ENCODE peak calls at places on chromosomes 7 and 10, in nine cellular contexts. I is choroid plexus epithelial cell, T is Peyer's patch, N is uterus, O is AG10803, Y is left ventricle myocardium inferior, B is nephron progenitor cell, F is fibroblast of mammary gland, E is ovary. K is an unnamed sample.

GRCh38 chr7:80630611-80631010 is 7.8 kb upstream of the CD36 start:
- DNase-seq in I (peak), T (no peak), N (no peak), O (peak), Y (no peak), B (no peak), F (peak), E (no peak), K (no peak)

GRCh38 chr7:43454936-43455518 is 127.9 kb upstream of the STK17A start:
- DNase-seq in I (peak), T (no peak), N (no peak), O (peak), Y (no peak), B (no peak), F (peak), E (no peak), K (peak)

GRCh38 chr10:70915806-70916205 is 27.4 kb upstream of the PCBD1 start:
- DNase-seq in I (no peak), T (peak), N (no peak), O (no peak), Y (peak), B (no peak), F (no peak), E (no peak), K (no peak)

GRCh38 chr10:58531084-58531695 is 18.5 kb downstream of the BICC1 start:
- DNase-seq in I (peak), T (no peak), N (no peak), O (peak), Y (no peak), B (peak), F (peak), E (no peak), K (no peak)

GRCh38 chr10:86267286-86268195 is 99.1 kb downstream of the GRID1 start:
- DNase-seq in I (no peak), T (no peak), N (no peak), O (no peak), Y (no peak), B (no peak), F (no peak), E (no peak), K (no peak)

GRCh38 chr10:73940634-73941221 is 29.8 kb downstream of the PLAU start:
- DNase-seq in I (peak), T (peak), N (peak), O (peak), Y (peak), B (peak), F (peak), E (peak), K (no peak)

GRCh38 chr10:119020627-119020946 is 8.9 kb upstream of the NANOS1 start:
- DNase-seq in I (no peak), T (no peak), N (no peak), O (peak), Y (no peak), B (peak), F (peak), E (no peak), K (no peak)

GRCh38 chr10:131577178-131577555 is 265.6 kb upstream of the TCERG1L start:
- DNase-seq in I (no peak), T (no peak), N (no peak), O (no peak), Y (no peak), B (no peak), F (no peak), E (no peak), K (no peak)

GRCh38 chr10:75108684-75109458 is 2.6 kb upstream of the SAMD8 start:
- DNase-seq in I (no peak), T (no peak), N (no peak), O (peak), Y (no peak), B (peak), F (no peak), E (no peak), K (no peak)

GRCh38 chr10:8312861-8313260 is 258.4 kb downstream of the GATA3 start:
- DNase-seq in I (no peak), T (no peak), N (no peak), O (no peak), Y (no peak), B (no peak), F (no peak), E (no peak), K (no peak)

GRCh38 chr7:1743481-1744230 is 73.6 kb downstream of the ELFN1 start:
- DNase-seq in I (no peak), T (no peak), N (no peak), O (no peak), Y (no peak), B (no peak), F (no peak), E (no peak), K (no peak)

GRCh38 chr10:14114791-14115190 is 215.9 kb downstream of the FRMD4A start:
- DNase-seq in I (no peak), T (no peak), N (no peak), O (no peak), Y (no peak), B (no peak), F (no peak), E (no peak), K (no peak)

DNA sequence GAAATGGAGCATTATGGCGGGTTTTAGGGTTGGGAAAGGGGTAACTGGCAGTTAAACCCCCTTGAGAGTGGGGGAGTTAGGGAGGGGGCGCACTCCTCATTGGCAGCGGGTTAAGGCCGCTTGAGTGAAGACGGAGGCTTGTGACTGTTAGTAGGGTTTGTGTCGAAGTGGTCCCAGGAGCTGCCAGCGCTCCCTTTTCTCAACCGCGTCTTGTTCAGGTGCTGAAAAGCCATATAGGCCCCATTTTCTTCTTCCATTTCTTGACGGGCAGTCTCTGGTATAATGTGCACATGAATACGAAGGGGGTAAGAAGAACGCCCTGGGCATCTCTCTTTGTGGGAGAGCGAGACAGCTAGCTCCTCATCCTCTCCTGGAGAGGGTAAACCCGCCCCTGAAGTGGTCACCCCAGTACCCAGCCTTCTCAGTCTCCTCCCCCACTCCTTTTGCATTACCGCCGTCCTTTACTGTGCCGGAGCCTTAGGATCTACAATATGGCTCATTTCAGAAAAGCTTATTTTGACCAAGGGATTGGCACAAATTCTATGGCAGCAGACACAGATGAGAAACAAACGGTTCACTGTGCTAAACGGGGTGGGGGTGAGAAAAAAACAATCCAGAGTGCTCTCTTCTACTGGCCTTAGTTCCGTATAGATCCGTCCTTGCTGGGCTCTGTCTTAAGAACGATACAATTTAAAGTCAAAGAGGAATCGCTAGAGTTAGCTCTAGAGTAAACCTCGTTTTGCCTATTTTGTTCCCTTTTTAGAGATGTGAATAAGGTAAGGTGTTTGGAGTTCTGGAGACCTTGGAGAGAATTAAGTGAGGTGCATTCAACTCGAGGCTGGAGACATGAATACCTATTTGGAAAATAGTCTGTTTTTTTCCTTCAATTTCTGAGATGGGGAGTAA is 973 bp downstream of the KMT2E start:
- DNase-seq in I (peak), T (peak), N (peak), O (peak), Y (no peak), B (peak), F (peak), E (peak), K (no peak)
- TF ChIP-seq CTCF in I (no peak), T (no peak), N (no peak), O (no peak), Y (no peak), B (no peak), F (no peak), E (no peak), K (no peak)

GRCh38 chr10:80739963-80740715 is 202.4 kb downstream of the SH2D4B start:
- DNase-seq in I (no peak), T (no peak), N (no peak), O (no peak), Y (no peak), B (no peak), F (no peak), E (no peak), K (no peak)
- TF ChIP-seq CTCF in I (no peak), T (no peak), N (no peak), O (no peak), Y (no peak), B (no peak), F (no peak), E (no peak), K (no peak)

GRCh38 chr10:47049056-47049851 is 138.0 kb downstream of the PTPN20 start:
- DNase-seq in I (no peak), T (peak), N (peak), O (no peak), Y (no peak), B (no peak), F (no peak), E (no peak), K (no peak)

GRCh38 chr10:47049906-47050305 is 138.7 kb downstream of the PTPN20 start:
- DNase-seq in I (no peak), T (peak), N (peak), O (no peak), Y (no peak), B (no peak), F (no peak), E (no peak), K (no peak)

GRCh38 chr10:47047577-47048532 is 136.6 kb downstream of the PTPN20 start:
- DNase-seq in I (peak), T (peak), N (peak), O (peak), Y (peak), B (peak), F (peak), E (no peak), K (no peak)

GRCh38 chr10:47047127-47047504 is 135.9 kb downstream of the PTPN20 start:
- DNase-seq in I (no peak), T (peak), N (peak), O (no peak), Y (no peak), B (no peak), F (no peak), E (no peak), K (no peak)

DNA sequence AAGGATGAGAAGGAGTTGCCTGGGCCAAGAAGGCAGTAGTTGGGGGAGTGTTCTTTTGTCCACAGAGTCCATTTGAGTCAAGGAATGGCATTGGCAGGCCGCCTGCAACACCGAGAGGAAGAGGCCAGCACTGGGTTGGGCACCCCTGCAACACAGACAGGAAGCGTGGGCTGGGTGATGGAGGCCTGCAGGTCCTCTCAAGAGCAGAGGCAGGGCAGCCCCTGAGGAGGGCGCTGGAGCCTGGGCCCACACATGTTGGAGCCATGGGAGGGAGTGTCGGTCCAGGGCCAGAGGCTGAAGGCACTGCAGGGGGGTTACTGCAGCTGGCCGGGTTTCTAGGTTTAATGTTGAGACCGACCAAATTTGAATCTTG is 137.3 kb downstream of the PTPN20 start:
- DNase-seq in I (peak), T (peak), N (peak), O (peak), Y (no peak), B (no peak), F (no peak), E (no peak), K (no peak)
- TF ChIP-seq CTCF in I (peak), T (no peak), N (no peak), O (no peak), Y (no peak), B (no peak), F (no peak), E (no peak), K (no peak)

GRCh38 chr7:107579881-107580715 is at the start of gene BCAP29:
- DNase-seq in I (peak), T (peak), N (peak), O (peak), Y (peak), B (peak), F (peak), E (peak), K (no peak)
- TF ChIP-seq CTCF in I (no peak), T (no peak), N (no peak), O (peak), Y (peak), B (no peak), F (peak), E (peak), K (peak)

GRCh38 chr7:46679671-46680070 is 758.6 kb upstream of the IGFBP3 start:
- DNase-seq in I (no peak), T (no peak), N (no peak), O (no peak), Y (no peak), B (no peak), F (no peak), E (no peak), K (no peak)

GRCh38 chr7:46680147-46680546 is 759.1 kb upstream of the IGFBP3 start:
- DNase-seq in I (peak), T (no peak), N (no peak), O (no peak), Y (no peak), B (no peak), F (peak), E (no peak), K (no peak)

GRCh38 chr7:46682841-46683624 is 762.0 kb upstream of the IGFBP3 start:
- DNase-seq in I (peak), T (no peak), N (no peak), O (peak), Y (no peak), B (no peak), F (peak), E (no peak), K (no peak)

GRCh38 chr7:46685051-46685450 is 764.0 kb upstream of the IGFBP3 start:
- DNase-seq in I (no peak), T (no peak), N (no peak), O (no peak), Y (no peak), B (no peak), F (peak), E (no peak), K (no peak)

DNA sequence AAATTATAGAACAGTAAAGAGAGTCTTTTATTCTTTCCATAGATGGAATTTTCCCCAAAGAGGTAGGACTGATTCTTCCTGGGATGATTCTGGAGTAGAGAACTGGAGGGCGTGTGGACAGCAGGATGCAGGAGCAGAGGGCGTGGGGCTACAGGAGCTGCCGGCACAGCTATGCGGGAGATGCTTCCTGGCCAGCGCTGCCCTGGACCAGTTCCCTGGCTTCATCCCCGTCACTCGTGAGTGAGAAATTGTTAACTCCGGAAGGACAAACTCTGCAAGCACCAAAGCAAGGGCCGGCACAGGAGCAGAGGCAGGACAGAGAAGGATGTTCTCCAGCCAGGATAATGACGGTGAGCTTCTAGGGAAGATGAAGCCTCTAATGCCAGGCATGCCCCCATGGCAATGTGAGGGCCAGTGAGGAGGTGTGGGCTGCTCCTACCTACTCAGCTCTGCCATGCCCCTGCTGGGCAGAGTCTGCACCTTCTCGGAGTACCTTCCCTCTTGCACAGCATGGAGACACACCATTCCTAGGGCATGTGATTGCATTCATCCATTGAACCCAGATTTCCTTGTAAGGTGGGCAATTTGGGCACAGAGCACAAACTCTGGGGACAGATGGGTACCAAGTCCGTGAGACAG is 760.9 kb upstream of the IGFBP3 start:
- DNase-seq in I (peak), T (no peak), N (peak), O (peak), Y (peak), B (no peak), F (peak), E (no peak), K (no peak)
- TF ChIP-seq CTCF in I (peak), T (no peak), N (no peak), O (no peak), Y (no peak), B (no peak), F (no peak), E (no peak), K (no peak)

K was measured in AG04449.